ENCODE peak calls at places on chromosome 4, in seven cellular contexts. A is SIG-M5, S is GM12865, F is GM04504, H is iPS-NIHi11, W is mucosa of descending colon, Z is germinal center. X is an unnamed sample.

GRCh38 chr4:65546882-65547281 is 123.4 kb downstream of the EPHA5 start:
- DNase-seq in A (no peak), S (no peak), F (no peak), H (no peak), W (no peak), Z (no peak), X (no peak)

GRCh38 chr4:76896731-76897521 is 1.0 kb downstream of the SOWAHB start:
- DNase-seq in A (no peak), S (no peak), F (no peak), H (peak; percentile 62), W (peak; percentile 78), Z (peak; percentile 29), X (no peak)

GRCh38 chr4:1718095-1718850 is 2.9 kb downstream of the TMEM129 start:
- DNase-seq in A (no peak), S (no peak), F (no peak), H (no peak), W (no peak), Z (peak; percentile 54), X (no peak)

GRCh38 chr4:173821851-173822250 is 291.8 kb upstream of the HAND2 start:
- DNase-seq in A (no peak), S (no peak), F (peak; percentile 50), H (no peak), W (no peak), Z (no peak), X (no peak)

GRCh38 chr4:145840162-145840768 is 98.4 kb downstream of the ZNF827 start:
- DNase-seq in A (no peak), S (peak; percentile 75), F (no peak), H (no peak), W (no peak), Z (peak; percentile 52), X (peak; percentile 21)

GRCh38 chr4:55445921-55446577 is 50.3 kb downstream of the TMEM165 start:
- DNase-seq in A (no peak), S (no peak), F (peak; percentile 59), H (no peak), W (no peak), Z (no peak), X (no peak)

GRCh38 chr4:23915459-23916132 is 25.7 kb upstream of the PPARGC1A start:
- DNase-seq in A (no peak), S (no peak), F (no peak), H (no peak), W (no peak), Z (no peak), X (no peak)

GRCh38 chr4:56739104-56739777 is 58.1 kb upstream of the HOPX start:
- DNase-seq in A (no peak), S (no peak), F (no peak), H (no peak), W (no peak), Z (no peak), X (no peak)

GRCh38 chr4:2432991-2433530 is 14.3 kb downstream of the CFAP99 start:
- DNase-seq in A (no peak), S (no peak), F (no peak), H (no peak), W (no peak), Z (no peak), X (no peak)

GRCh38 chr4:48905363-48906015 is 1.1 kb downstream of the OCIAD2 start:
- DNase-seq in A (no peak), S (no peak), F (no peak), H (peak; percentile 34), W (peak; percentile 34), Z (no peak), X (no peak)

GRCh38 chr4:140135529-140136021 is 18.4 kb downstream of the MAML3 start:
- DNase-seq in A (no peak), S (no peak), F (no peak), H (no peak), W (peak; percentile 40), Z (no peak), X (no peak)

GRCh38 chr4:69832326-69833030 is 27.5 kb downstream of the SULT1E1 start:
- DNase-seq in A (no peak), S (peak; percentile 23), F (no peak), H (no peak), W (peak; percentile 67), Z (no peak), X (no peak)

GRCh38 chr4:159290321-159291030 is 187.6 kb downstream of the RAPGEF2 start:
- DNase-seq in A (no peak), S (no peak), F (no peak), H (no peak), W (no peak), Z (no peak), X (no peak)

GRCh38 chr4:40576651-40577480 is 52.8 kb downstream of the RBM47 start:
- DNase-seq in A (peak; percentile 95), S (peak; percentile 85), F (peak; percentile 64), H (peak; percentile 29), W (peak; percentile 82), Z (peak; percentile 41), X (peak; percentile 80)